ENCODE peak calls at places on chromosomes 13 and 19, in ten cellular contexts. Q, W, D, F, J, A, G, V, C and Y are unnamed samples.
A peak's percentile ranks its signal among the peaks of the same experiment; 100 is the strongest.

GRCh38 chr13:48615017-48615416 is 38.7 kb upstream of the CYSLTR2 start:
- DNase-seq in C (no peak), D (no peak), G (no peak), V (no peak), W (no peak), F (no peak), J (no peak), Q (no peak), A (no peak), Y (no peak)

GRCh38 chr19:38769635-38770211 is 3.6 kb downstream of the LGALS7 start:
- DNase-seq in D (peak; percentile 95), A (peak; percentile 98), V (peak; percentile 88), Q (peak; percentile 74), W (peak; percentile 82), G (peak; percentile 92), J (peak; percentile 51), F (no peak), C (peak; percentile 15), Y (peak; percentile 89)

GRCh38 chr19:461664-462551 is 1.1 kb upstream of the SHC2 start:
- DNase-seq in W (no peak), C (peak; percentile 29), G (peak; percentile 69), D (peak; percentile 40), F (no peak), Q (no peak), J (no peak), V (no peak), A (no peak), Y (no peak)

GRCh38 chr13:58949646-58950045 is 1214.1 kb downstream of the DIAPH3 start:
- DNase-seq in A (no peak), V (no peak), D (no peak), C (no peak), W (no peak), Q (no peak), J (no peak), F (no peak), G (peak; percentile 43), Y (no peak)

GRCh38 chr13:113091211-113091771 is 14.3 kb upstream of the F7 start:
- DNase-seq in W (no peak), J (no peak), F (no peak), C (no peak), A (no peak), G (no peak), V (no peak), D (no peak), Q (no peak), Y (no peak)

GRCh38 chr13:110790371-110790770 is 76.9 kb downstream of the ING1 start:
- DNase-seq in V (no peak), C (no peak), W (no peak), G (no peak), J (no peak), F (no peak), Q (no peak), D (no peak), A (no peak), Y (no peak)

GRCh38 chr13:80979035-80979641 is 638.2 kb upstream of the SPRY2 start:
- DNase-seq in F (peak; percentile 65), D (no peak), V (no peak), Q (peak; percentile 71), W (no peak), J (peak; percentile 73), A (no peak), G (peak; percentile 53), C (peak; percentile 63), Y (no peak)

GRCh38 chr19:9912551-9913236 is 23.6 kb downstream of the OLFM2 start:
- DNase-seq in J (no peak), W (no peak), C (no peak), Q (no peak), A (no peak), F (no peak), V (no peak), D (no peak), G (no peak), Y (no peak)

GRCh38 chr19:10095948-10096614 is 6.4 kb downstream of the ANGPTL6 start:
- DNase-seq in C (peak; percentile 84), Q (peak; percentile 88), D (peak; percentile 92), W (peak; percentile 84), F (peak; percentile 83), J (peak; percentile 84), A (peak; percentile 96), V (peak; percentile 85), G (peak; percentile 87), Y (peak; percentile 87)